ENCODE peak calls at places on chromosomes 7 and 10, in four cellular contexts. Q is GM12892, F is testis, D is H54. H is an unnamed sample.
A peak's percentile ranks its signal among the peaks of the same experiment; 100 is the strongest.

GRCh38 chr7:99030951-99031350 is 113.0 kb downstream of the SMURF1 start:
- DNase-seq in Q (no peak), D (no peak), F (peak; percentile 23), H (no peak)

GRCh38 chr10:60236869-60237524 is 152.7 kb downstream of the ANK3 start:
- DNase-seq in F (peak; percentile 30), D (peak; percentile 59), Q (peak; percentile 14), H (no peak)

GRCh38 chr10:11245095-11245479 is 227.4 kb downstream of the CELF2 start:
- DNase-seq in Q (no peak), D (no peak), F (no peak), H (no peak)

GRCh38 chr10:621500-621899 is 68.0 kb downstream of the DIP2C start:
- DNase-seq in F (no peak), D (no peak), Q (no peak), H (no peak)

GRCh38 chr10:11180228-11180627 is 162.6 kb downstream of the CELF2 start:
- DNase-seq in F (no peak), D (no peak), Q (no peak), H (peak; percentile 44)

GRCh38 chr10:84296071-84296981 is 32.1 kb upstream of the CCSER2 start:
- DNase-seq in D (peak; percentile 80), Q (no peak), F (no peak), H (no peak)

GRCh38 chr10:51867956-51868355 is 168.6 kb upstream of the CSTF2T start:
- DNase-seq in Q (no peak), F (no peak), D (no peak), H (no peak)

GRCh38 chr10:121556918-121557573 is 41.2 kb downstream of the FGFR2 start:
- DNase-seq in D (no peak), Q (no peak), F (no peak), H (no peak)

GRCh38 chr10:108757946-108758345 is 1165.4 kb downstream of the XPNPEP1 start:
- DNase-seq in D (no peak), Q (no peak), F (no peak), H (no peak)

GRCh38 chr7:147937428-147937827 is 653.1 kb upstream of the C7orf33 start:
- DNase-seq in D (peak; percentile 9), F (no peak), Q (no peak), H (no peak)

GRCh38 chr7:50495746-50496145 is 45.6 kb upstream of the FIGNL1 start:
- DNase-seq in D (no peak), F (no peak), Q (no peak), H (no peak)

GRCh38 chr7:116772926-116773749 is 89.2 kb upstream of the CAPZA2 start:
- DNase-seq in F (no peak), Q (no peak), D (no peak), H (no peak)

GRCh38 chr7:421056-421991 is 98.3 kb downstream of the PDGFA start:
- DNase-seq in F (no peak), D (no peak), Q (no peak), H (no peak)

GRCh38 chr10:82453678-82454293 is 578.8 kb downstream of the NRG3 start:
- DNase-seq in Q (no peak), D (no peak), F (no peak), H (no peak)

GRCh38 chr7:93715234-93715633 is 140.7 kb upstream of the CALCR start:
- DNase-seq in F (peak; percentile 38), D (no peak), Q (no peak), H (peak; percentile 32)

GRCh38 chr7:47601119-47601880 is 19.4 kb upstream of the TNS3 start:
- DNase-seq in F (no peak), Q (no peak), D (peak; percentile 80), H (no peak)

GRCh38 chr10:124629410-124629809 is 114.8 kb downstream of the FAM53B start:
- DNase-seq in D (no peak), Q (no peak), F (peak; percentile 50), H (no peak)

GRCh38 chr7:158782638-158783490 is 46.4 kb downstream of the ESYT2 start:
- DNase-seq in F (peak; percentile 70), Q (no peak), D (peak; percentile 30), H (peak; percentile 35)

GRCh38 chr7:132650498-132650897 is 74.2 kb upstream of the PLXNA4 start:
- DNase-seq in Q (no peak), D (peak; percentile 21), F (no peak), H (no peak)

GRCh38 chr7:146736446-146737190 is 620.0 kb downstream of the CNTNAP2 start:
- DNase-seq in F (no peak), D (no peak), Q (no peak), H (peak; percentile 9)

GRCh38 chr10:63723741-63724140 is 202.5 kb downstream of the REEP3 start:
- DNase-seq in Q (no peak), F (no peak), D (no peak), H (no peak)

GRCh38 chr10:62545667-62546066 is 171.5 kb downstream of the ZNF365 start:
- DNase-seq in F (no peak), D (no peak), Q (no peak), H (no peak)

GRCh38 chr7:25835191-25835590 is 316.8 kb upstream of the NFE2L3 start:
- DNase-seq in Q (no peak), D (no peak), F (no peak), H (no peak)

GRCh38 chr10:28367865-28368541 is 65.1 kb upstream of the MPP7 start:
- DNase-seq in Q (peak; percentile 16), F (no peak), D (no peak), H (no peak)

GRCh38 chr10:95183451-95184230 is 10.4 kb upstream of the ACSM6 start:
- DNase-seq in Q (peak; percentile 87), D (peak; percentile 93), F (peak; percentile 92), H (peak; percentile 86)

GRCh38 chr7:84102213-84102612 is 92.4 kb downstream of the SEMA3A start:
- DNase-seq in Q (no peak), F (no peak), D (no peak), H (no peak)

GRCh38 chr7:2006231-2006771 is 226.4 kb downstream of the MAD1L1 start:
- DNase-seq in D (no peak), F (peak; percentile 56), Q (no peak), H (no peak)

GRCh38 chr10:93352638-93353383 is 129.3 kb downstream of the MYOF start:
- DNase-seq in F (no peak), Q (no peak), D (peak; percentile 39), H (peak; percentile 22)

GRCh38 chr10:35335133-35335532 is 1.2 kb upstream of the CCNY start:
- DNase-seq in F (no peak), D (no peak), Q (no peak), H (no peak)

GRCh38 chr10:76119515-76119914 is 688.1 kb downstream of the LRMDA start:
- DNase-seq in Q (no peak), D (no peak), F (no peak), H (no peak)

GRCh38 chr10:71920540-71921318 is 43.5 kb upstream of the CHST3 start:
- DNase-seq in F (no peak), D (no peak), Q (no peak), H (peak; percentile 13)

GRCh38 chr7:135744938-135745701 is 3.5 kb downstream of the FAM180A start:
- DNase-seq in D (peak; percentile 60), Q (no peak), F (no peak), H (no peak)

GRCh38 chr7:158646766-158647474 is 57.7 kb downstream of the NCAPG2 start:
- DNase-seq in Q (no peak), F (peak; percentile 25), D (no peak), H (peak; percentile 41)

GRCh38 chr7:73978681-73979563 is 49.1 kb upstream of the ELN start:
- DNase-seq in D (peak; percentile 89), F (no peak), Q (no peak), H (peak; percentile 47)

GRCh38 chr7:66886152-66886551 is 34.9 kb upstream of the TMEM248 start:
- DNase-seq in D (no peak), F (no peak), Q (no peak), H (no peak)

GRCh38 chr7:43639858-43640491 is 57.1 kb downstream of the STK17A start:
- DNase-seq in F (peak; percentile 33), D (peak; percentile 47), Q (no peak), H (no peak)

GRCh38 chr7:36708765-36709164 is 15.5 kb downstream of the AOAH start:
- DNase-seq in F (no peak), D (no peak), Q (no peak), H (no peak)

GRCh38 chr7:127900735-127901685 is 130.2 kb downstream of the LRRC4 start:
- DNase-seq in Q (no peak), F (no peak), D (no peak), H (no peak)
- TF ChIP-seq POLR2A in Q (no peak), F (no peak), D (no peak), H (no peak)

GRCh38 chr7:131500357-131500756 is 56.1 kb downstream of the PODXL start:
- DNase-seq in F (no peak), D (no peak), Q (no peak), H (no peak)

GRCh38 chr7:131502810-131503545 is 53.5 kb downstream of the PODXL start:
- DNase-seq in Q (no peak), D (no peak), F (peak; percentile 76), H (no peak)

GRCh38 chr7:131501930-131502685 is 54.3 kb downstream of the PODXL start:
- DNase-seq in F (no peak), Q (no peak), D (no peak), H (no peak)

GRCh38 chr7:131499801-131500200 is 56.6 kb downstream of the PODXL start:
- DNase-seq in Q (no peak), D (no peak), F (no peak), H (no peak)

GRCh38 chr7:131501422-131501821 is 55.0 kb downstream of the PODXL start:
- DNase-seq in Q (no peak), F (no peak), D (no peak), H (no peak)
- TF ChIP-seq POLR2A in Q (no peak), F (no peak), D (no peak), H (no peak)

DNA sequence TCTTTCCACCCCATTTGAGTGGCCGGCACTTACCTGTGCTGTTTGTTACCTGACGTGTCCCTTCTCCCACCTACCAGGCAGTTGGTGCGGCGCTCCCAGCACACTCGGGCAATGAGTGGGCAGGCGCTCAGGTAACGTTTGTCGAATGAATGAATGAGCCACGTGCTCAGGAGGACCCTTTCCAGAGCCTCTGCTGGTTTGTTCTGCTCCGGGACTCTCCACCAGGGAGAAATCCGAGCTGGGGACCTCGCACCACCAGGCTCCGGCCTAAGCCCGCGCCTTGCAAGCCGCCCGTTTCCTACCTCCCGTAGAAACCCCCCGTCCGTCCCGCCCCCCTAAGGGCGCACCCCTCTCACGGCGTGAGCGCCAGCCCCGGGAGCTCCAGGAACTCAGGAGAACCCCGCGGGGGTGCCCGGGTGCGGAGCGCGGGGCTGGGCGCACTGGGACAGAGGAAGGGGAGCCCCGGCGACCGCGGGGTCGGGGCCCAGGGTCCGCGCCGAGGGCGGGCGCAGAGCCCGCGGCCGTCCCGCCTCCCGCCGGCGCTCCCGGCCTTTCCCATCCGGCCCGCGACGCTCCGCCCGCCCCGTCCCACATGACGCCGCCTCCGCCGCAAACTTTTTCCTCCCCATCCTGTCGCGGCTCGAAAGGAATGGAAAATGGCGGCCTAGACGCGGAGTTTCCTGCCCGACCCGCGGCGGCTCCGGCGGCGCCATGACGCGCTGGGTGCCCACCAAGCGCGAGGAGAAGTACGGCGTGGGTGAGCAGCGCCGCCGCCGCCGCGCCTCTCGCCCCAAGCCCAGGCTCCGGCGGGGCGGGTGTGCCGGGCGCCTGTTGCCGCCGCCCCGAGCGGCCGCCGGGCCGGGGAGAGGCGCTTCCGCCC is at the start of gene DOCK1:
- DNase-seq in Q (no peak), D (peak; percentile 74), F (peak; percentile 73), H (no peak)
- TF ChIP-seq POLR2A in Q (no peak), D (peak; percentile 54), F (no peak), H (no peak)

GRCh38 chr10:101062231-101063161 is 707 bp downstream of the KAZALD1 start:
- DNase-seq in D (no peak), F (peak; percentile 46), Q (peak; percentile 61), H (peak; percentile 81)
- TF ChIP-seq POLR2A in D (no peak), F (no peak), Q (no peak), H (peak; percentile 64)

H was measured in erythroblast.